ENCODE peak calls at places on chromosomes 5 and 9, in nine cellular contexts. T, W, K, R, G, E, S, H and X are unnamed samples.

GRCh38 chr9:137757613-137758029 is 120.0 kb upstream of the CACNA1B start:
- DNase-seq in G (no peak), R (no peak), K (no peak), E (no peak), H (peak), T (no peak), S (no peak), W (no peak), X (no peak)

GRCh38 chr5:81506900-81507588 is 113.1 kb upstream of the ACOT12 start:
- DNase-seq in K (peak), G (peak), R (peak), T (peak), W (no peak), H (peak), E (peak), S (peak), X (no peak)

GRCh38 chr9:15253197-15253596 is 53.8 kb downstream of the TTC39B start:
- DNase-seq in S (no peak), E (no peak), K (no peak), T (no peak), R (no peak), G (no peak), H (peak), W (no peak), X (no peak)

GRCh38 chr5:109833946-109834345 is 144.2 kb downstream of the MAN2A1 start:
- DNase-seq in E (no peak), S (no peak), K (no peak), H (peak), R (no peak), G (no peak), T (peak), W (no peak), X (no peak)

GRCh38 chr5:3602713-3603502 is 7.3 kb downstream of the IRX1 start:
- DNase-seq in H (no peak), K (no peak), R (no peak), S (peak), T (no peak), G (peak), W (peak), E (peak), X (no peak)

GRCh38 chr5:149807614-149808013 is 77.5 kb downstream of the PPARGC1B start:
- DNase-seq in S (no peak), K (no peak), H (no peak), R (no peak), G (no peak), E (no peak), T (no peak), W (no peak), X (no peak)

GRCh38 chr5:79875230-79875629 is 115.8 kb downstream of the MTX3 start:
- DNase-seq in T (no peak), E (no peak), S (no peak), K (no peak), G (no peak), H (no peak), W (no peak), R (no peak), X (no peak)

GRCh38 chr9:3491450-3491849 is 34.4 kb downstream of the RFX3 start:
- DNase-seq in W (no peak), E (no peak), R (no peak), T (no peak), G (no peak), H (no peak), K (no peak), S (no peak), X (no peak)

GRCh38 chr5:179404321-179405053 is 59.2 kb upstream of the ADAMTS2 start:
- DNase-seq in H (peak), G (no peak), R (no peak), E (peak), K (no peak), W (peak), S (no peak), T (peak), X (peak)

GRCh38 chr9:97740848-97741821 is 44.0 kb upstream of the XPA start:
- DNase-seq in E (peak), W (peak), R (peak), G (peak), S (peak), K (peak), T (peak), H (peak), X (peak)

GRCh38 chr9:38358390-38359296 is 33.9 kb upstream of the ALDH1B1 start:
- DNase-seq in H (peak), K (no peak), E (no peak), T (no peak), R (no peak), W (peak), G (no peak), S (no peak), X (peak)

GRCh38 chr5:89265511-89266169 is 382.7 kb upstream of the MEF2C start:
- DNase-seq in H (peak), S (no peak), K (no peak), G (no peak), E (no peak), T (no peak), R (no peak), W (no peak), X (no peak)

GRCh38 chr9:38423273-38423938 is 848 bp downstream of the IGFBPL1 start:
- DNase-seq in E (no peak), R (no peak), K (no peak), S (no peak), G (no peak), W (peak), T (no peak), H (no peak), X (no peak)

GRCh38 chr5:59622848-59623247 is 270.7 kb downstream of the PDE4D start:
- DNase-seq in W (no peak), T (no peak), K (no peak), H (no peak), E (no peak), S (no peak), G (no peak), R (no peak), X (no peak)

GRCh38 chr5:154320209-154320608 is 125.6 kb upstream of the SAP30L start:
- DNase-seq in H (no peak), W (peak), G (no peak), S (no peak), T (no peak), K (no peak), E (no peak), R (no peak), X (no peak)

GRCh38 chr9:126423022-126423708 is 96.5 kb downstream of the MVB12B start:
- DNase-seq in T (no peak), E (no peak), R (no peak), K (no peak), W (peak), G (no peak), S (no peak), H (no peak), X (no peak)

GRCh38 chr5:75054110-75054930 is 2.0 kb upstream of the GCNT4 start:
- DNase-seq in K (peak), H (peak), R (peak), G (peak), E (peak), W (no peak), S (peak), T (no peak), X (peak)

GRCh38 chr9:83937861-83938455 is 16.7 kb upstream of the KIF27 start:
- DNase-seq in G (peak), E (no peak), W (no peak), T (peak), K (no peak), R (no peak), H (peak), S (no peak), X (no peak)

GRCh38 chr5:146877178-146877681 is 1.3 kb downstream of the PPP2R2B start:
- DNase-seq in H (no peak), S (no peak), G (no peak), R (no peak), W (no peak), T (no peak), K (no peak), E (no peak), X (no peak)

GRCh38 chr9:15349892-15350761 is 43.1 kb upstream of the TTC39B start:
- DNase-seq in K (no peak), W (no peak), T (peak), G (no peak), E (no peak), S (no peak), H (peak), R (no peak), X (no peak)

GRCh38 chr9:134459573-134459972 is 133.3 kb downstream of the RXRA start:
- DNase-seq in R (no peak), E (no peak), H (no peak), W (no peak), S (no peak), T (no peak), G (no peak), K (no peak), X (no peak)

DNA sequence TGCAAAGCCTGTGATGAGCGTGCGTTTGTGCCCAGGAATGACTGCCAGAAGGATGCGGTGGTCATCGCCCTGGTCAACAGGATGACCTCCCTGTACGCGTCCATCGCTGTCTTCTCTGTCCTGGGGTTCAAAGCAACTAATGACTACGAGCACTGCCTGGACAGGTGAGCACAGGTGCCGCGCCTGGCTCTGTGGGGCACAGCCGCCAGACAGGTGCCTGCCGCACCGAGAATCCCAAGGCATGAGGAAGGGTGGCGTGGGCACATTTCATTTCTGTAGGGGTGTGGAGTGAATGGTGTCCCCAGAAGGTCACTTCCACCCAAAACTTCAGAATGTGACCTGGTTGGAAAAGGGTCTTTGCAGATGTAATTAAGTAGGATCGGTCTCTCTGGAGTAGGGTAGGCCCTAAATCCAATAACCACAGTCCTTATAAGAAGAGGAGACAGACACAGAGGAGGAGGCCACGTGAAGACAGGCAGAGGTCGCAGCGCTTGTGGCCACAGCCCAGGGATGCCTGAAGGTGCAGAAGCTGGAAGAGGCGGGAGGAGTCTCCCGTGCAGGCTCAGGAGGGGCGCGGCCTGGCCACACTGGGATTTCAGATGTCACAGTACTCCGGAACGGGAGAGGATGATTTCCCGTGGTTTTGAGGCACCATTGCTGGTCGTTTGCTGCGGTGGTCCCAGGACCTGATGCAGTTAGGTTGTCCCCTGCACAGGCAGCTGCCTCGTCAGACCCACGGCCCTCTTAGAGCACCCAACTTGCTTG is 15.5 kb downstream of the SLC6A18 start:
- DNase-seq in E (no peak), R (no peak), W (no peak), G (no peak), T (no peak), H (no peak), S (no peak), K (no peak), X (no peak)
- TF ChIP-seq CTCF in E (no peak), R (no peak), W (no peak), G (no peak), T (no peak), H (no peak), S (no peak), K (no peak), X (no peak)

DNA sequence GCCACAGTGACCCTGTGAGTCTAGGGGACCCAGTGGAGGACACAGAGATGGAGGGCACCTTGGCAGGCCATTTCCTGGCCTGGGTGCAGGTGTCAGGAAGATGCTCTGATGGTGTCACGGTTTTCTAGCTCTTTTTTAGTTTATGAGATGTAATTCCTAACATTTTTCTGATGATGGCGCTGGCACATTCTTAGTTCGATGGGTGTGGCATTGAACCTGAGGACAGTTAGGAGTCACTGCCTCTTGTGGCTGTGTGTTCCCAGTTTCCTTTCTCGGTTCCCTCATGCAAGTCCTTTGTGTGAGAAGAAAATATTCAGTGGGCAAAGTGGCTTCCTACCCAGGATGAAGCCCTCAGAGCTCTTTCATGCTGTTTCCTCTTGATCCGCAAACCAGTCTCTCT is 129.4 kb upstream of the ICE1 start:
- DNase-seq in H (no peak), R (no peak), W (no peak), E (peak), G (no peak), S (no peak), T (peak), K (no peak), X (no peak)
- TF ChIP-seq CTCF in H (peak), R (no peak), W (no peak), E (peak), G (no peak), S (no peak), T (no peak), K (no peak), X (no peak)

GRCh38 chr9:107478805-107479204 is 10.8 kb downstream of the KLF4 start:
- DNase-seq in W (peak), T (no peak), E (no peak), H (no peak), R (no peak), K (no peak), G (no peak), S (no peak), X (no peak)

GRCh38 chr9:107483666-107484065 is 5.9 kb downstream of the KLF4 start:
- DNase-seq in K (no peak), S (no peak), T (no peak), W (peak), G (no peak), E (no peak), H (no peak), R (no peak), X (no peak)

GRCh38 chr9:107484117-107484723 is 5.3 kb downstream of the KLF4 start:
- DNase-seq in W (peak), H (peak), T (peak), R (no peak), K (no peak), E (no peak), G (peak), S (peak), X (no peak)

GRCh38 chr9:107480386-107480789 is 9.2 kb downstream of the KLF4 start:
- DNase-seq in H (peak), T (peak), G (no peak), S (no peak), R (peak), W (peak), E (no peak), K (peak), X (peak)

DNA sequence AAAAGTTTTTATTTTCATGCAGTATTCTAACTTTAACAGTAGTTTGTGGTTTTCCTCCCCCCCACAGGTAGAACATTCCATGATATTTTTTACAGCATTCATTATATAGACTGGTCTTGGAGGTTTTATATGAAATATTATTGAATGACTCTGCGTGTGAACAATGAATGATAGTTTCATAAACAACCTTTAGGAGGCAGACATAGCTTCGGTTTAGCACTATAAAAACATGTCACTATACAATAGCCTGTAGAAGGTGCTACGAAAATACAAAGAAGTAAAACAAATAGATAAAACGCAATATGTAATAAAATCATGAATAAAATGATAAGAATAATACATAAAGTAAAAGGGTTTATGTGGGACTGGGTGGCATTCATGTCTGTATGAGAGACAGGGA is 8.5 kb downstream of the KLF4 start:
- DNase-seq in R (no peak), G (no peak), W (no peak), E (no peak), H (no peak), K (no peak), S (no peak), T (peak), X (no peak)
- TF ChIP-seq CTCF in R (no peak), G (no peak), W (no peak), E (no peak), H (peak), K (no peak), S (no peak), T (no peak), X (no peak)

GRCh38 chr9:87592554-87593394 is 95.1 kb downstream of the DAPK1 start:
- DNase-seq in R (peak), K (peak), G (no peak), W (no peak), S (no peak), H (peak), T (no peak), E (no peak), X (peak)

GRCh38 chr9:87596862-87597261 is 99.2 kb downstream of the DAPK1 start:
- DNase-seq in E (no peak), T (no peak), K (no peak), H (no peak), G (no peak), W (no peak), S (no peak), R (peak), X (no peak)

GRCh38 chr9:87595605-87596004 is 97.9 kb downstream of the DAPK1 start:
- DNase-seq in W (no peak), T (no peak), K (peak), E (peak), G (no peak), S (peak), H (no peak), R (peak), X (no peak)

GRCh38 chr9:87594218-87594617 is 96.6 kb downstream of the DAPK1 start:
- DNase-seq in K (no peak), W (no peak), H (peak), G (no peak), E (no peak), S (no peak), R (no peak), T (no peak), X (no peak)

DNA sequence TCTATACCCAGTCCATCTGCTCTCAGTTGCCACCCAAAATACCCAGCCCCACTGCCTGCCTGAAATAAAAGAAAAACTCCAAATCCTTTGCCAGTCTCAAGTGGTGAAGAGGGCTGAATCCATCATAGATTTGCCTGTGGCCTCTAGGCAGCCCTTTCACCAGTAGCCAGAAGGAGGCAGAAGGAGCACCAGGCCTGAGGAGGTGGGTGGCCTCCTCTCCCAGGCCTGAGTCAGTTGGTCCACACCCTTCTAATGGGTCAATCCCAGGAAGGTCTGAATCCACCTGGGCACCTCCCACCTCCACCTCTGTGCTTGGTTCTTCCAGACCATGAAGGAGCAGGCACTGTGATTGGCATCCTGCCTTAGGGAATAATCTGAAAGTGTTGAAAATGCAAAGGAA is 97.0 kb downstream of the DAPK1 start:
- DNase-seq in W (no peak), G (no peak), T (no peak), H (no peak), R (no peak), K (no peak), E (no peak), S (no peak), X (no peak)
- TF ChIP-seq CTCF in W (no peak), G (no peak), T (no peak), H (no peak), R (no peak), K (no peak), E (peak), S (no peak), X (no peak)

GRCh38 chr5:25540628-25541027 is 895.9 kb upstream of the CDH10 start:
- DNase-seq in R (no peak), S (no peak), W (no peak), H (no peak), K (no peak), T (no peak), E (no peak), G (no peak), X (no peak)

DNA sequence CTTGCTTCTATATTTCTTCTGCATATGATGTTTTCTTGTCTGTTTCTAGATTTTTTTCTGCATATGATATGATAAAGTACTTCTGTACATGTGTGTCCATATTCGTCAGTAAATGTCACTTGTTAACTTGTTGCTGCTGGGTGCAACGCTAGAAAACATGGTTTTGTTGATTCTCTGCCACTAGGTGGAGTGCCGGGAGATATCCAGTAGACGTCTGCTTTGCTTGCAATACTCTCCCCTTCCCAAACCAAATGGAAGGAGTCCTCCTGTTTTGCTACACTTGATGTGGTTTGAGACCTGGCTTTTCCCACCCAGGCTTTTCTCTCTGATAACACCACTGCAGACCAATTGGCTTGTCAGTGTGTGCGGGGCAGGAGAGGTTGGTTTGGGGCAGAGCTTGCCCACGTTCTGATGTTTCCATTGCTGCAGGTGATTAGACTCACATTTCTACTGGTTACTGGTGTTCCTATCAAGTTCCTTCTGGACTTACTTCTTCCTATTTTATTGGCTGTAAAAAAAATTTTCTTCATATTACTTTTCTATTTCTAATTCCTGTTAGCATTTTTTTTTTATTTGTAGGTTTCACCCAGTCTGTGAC is 900.0 kb upstream of the CDH10 start:
- DNase-seq in W (no peak), S (peak), T (peak), G (peak), H (no peak), R (no peak), K (no peak), E (peak), X (no peak)
- TF ChIP-seq CTCF in W (no peak), S (peak), T (peak), G (peak), H (peak), R (peak), K (no peak), E (peak), X (no peak)